ENCODE peak calls at places on chromosomes 12 and 14, in four cellular contexts. H is astrocyte of the spinal cord, C is fibroblast of mammary gland, I is kidney epithelial cell. Y is an unnamed sample.
A peak's percentile ranks its signal among the peaks of the same experiment; 100 is the strongest.

GRCh38 chr12:41486718-41487117 is 298.6 kb downstream of the PDZRN4 start:
- DNase-seq in H (peak; percentile 18), I (peak; percentile 5), C (peak; percentile 1), Y (peak; percentile 15)

GRCh38 chr12:57628280-57629191 is 4.5 kb downstream of the B4GALNT1 start:
- DNase-seq in H (no peak), I (no peak), C (no peak), Y (no peak)

GRCh38 chr14:80134321-80134720 is 77.0 kb downstream of the DIO2 start:
- DNase-seq in C (no peak), I (no peak), H (no peak), Y (no peak)

GRCh38 chr12:101925352-101925751 is 48.0 kb downstream of the DRAM1 start:
- DNase-seq in I (peak; percentile 67), H (peak; percentile 86), C (peak; percentile 99), Y (peak; percentile 72)

GRCh38 chr12:19573866-19574265 is 134.6 kb downstream of the AEBP2 start:
- DNase-seq in H (no peak), I (no peak), C (no peak), Y (no peak)

GRCh38 chr12:48001426-48002178 is 2.7 kb downstream of the COL2A1 start:
- DNase-seq in H (peak; percentile 29), C (peak; percentile 26), I (no peak), Y (no peak)

GRCh38 chr14:61514927-61515326 is 180.4 kb upstream of the HIF1A start:
- DNase-seq in C (no peak), I (no peak), H (no peak), Y (no peak)

GRCh38 chr12:22569253-22569652 is 24.9 kb upstream of the C2CD5 start:
- DNase-seq in H (no peak), C (no peak), I (no peak), Y (no peak)

GRCh38 chr12:122395319-122395718 is 27.1 kb downstream of the CLIP1 start:
- DNase-seq in C (peak; percentile 94), H (peak; percentile 85), I (peak; percentile 38), Y (peak; percentile 41)

GRCh38 chr12:18546399-18546798 is 191.4 kb downstream of the PLCZ1 start:
- DNase-seq in C (peak; percentile 85), I (peak; percentile 21), H (peak; percentile 10), Y (no peak)

GRCh38 chr12:56119361-56119796 is 1.3 kb downstream of the ZC3H10 start:
- DNase-seq in H (peak; percentile 87), I (peak; percentile 79), C (peak; percentile 94), Y (peak; percentile 87)

GRCh38 chr14:76810953-76811400 is 1.7 kb downstream of the ANGEL1 start:
- DNase-seq in I (no peak), C (peak; percentile 52), H (peak; percentile 35), Y (no peak)

GRCh38 chr14:72643317-72643801 is 250.5 kb downstream of the DPF3 start:
- DNase-seq in C (peak; percentile 98), I (peak; percentile 96), H (peak; percentile 98), Y (peak; percentile 95)

GRCh38 chr12:66848967-66849366 is 170.1 kb upstream of the GRIP1 start:
- DNase-seq in I (no peak), C (peak; percentile 1), H (no peak), Y (peak; percentile 1)

GRCh38 chr12:109735825-109736551 is 22.4 kb downstream of the FAM222A start:
- DNase-seq in H (no peak), C (no peak), I (no peak), Y (no peak)

GRCh38 chr12:126436041-126436440 is 1370.8 kb downstream of the AACS start:
- DNase-seq in C (no peak), I (no peak), H (no peak), Y (no peak)

GRCh38 chr14:59262717-59263469 is 74.4 kb downstream of the DAAM1 start:
- DNase-seq in C (no peak), I (no peak), H (no peak), Y (no peak)

GRCh38 chr14:63686926-63687325 is 40.9 kb downstream of the SGPP1 start:
- DNase-seq in I (no peak), C (no peak), H (no peak), Y (no peak)

GRCh38 chr14:100994082-100994481 is 90.6 kb upstream of the RTL1 start:
- DNase-seq in H (no peak), I (no peak), C (peak; percentile 71), Y (no peak)

GRCh38 chr12:13581031-13581430 is 384.5 kb downstream of the EMP1 start:
- DNase-seq in H (no peak), C (no peak), I (no peak), Y (no peak)

GRCh38 chr14:93994919-93995682 is 2.0 kb upstream of the CCDC197 start:
- DNase-seq in C (peak; percentile 86), I (peak; percentile 70), H (peak; percentile 72), Y (peak; percentile 34)

GRCh38 chr14:35883677-35884293 is 57.6 kb downstream of the BRMS1L start:
- DNase-seq in I (no peak), H (peak; percentile 37), C (peak; percentile 35), Y (no peak)

GRCh38 chr12:70646850-70647249 is 9.6 kb upstream of the PTPRB start:
- DNase-seq in C (peak; percentile 62), H (peak; percentile 61), I (no peak), Y (no peak)

GRCh38 chr14:39581474-39581873 is 149.2 kb upstream of the FBXO33 start:
- DNase-seq in I (no peak), C (peak; percentile 19), H (peak; percentile 6), Y (no peak)

GRCh38 chr12:6552140-6552551 is 3.7 kb downstream of the IFFO1 start:
- DNase-seq in C (no peak), I (no peak), H (no peak), Y (no peak)

GRCh38 chr12:89448951-89449371 is 75.6 kb downstream of the GALNT4 start:
- DNase-seq in I (no peak), C (no peak), H (peak; percentile 54), Y (no peak)

GRCh38 chr12:85872497-85873091 is 1.5 kb upstream of the NTS start:
- DNase-seq in C (peak; percentile 72), H (peak; percentile 71), I (peak; percentile 10), Y (peak; percentile 49)

GRCh38 chr14:57293851-57294837 is 25.4 kb downstream of the AP5M1 start:
- DNase-seq in I (no peak), C (peak; percentile 27), H (peak; percentile 43), Y (peak; percentile 8)

GRCh38 chr14:93065272-93065730 is 50.4 kb downstream of the ITPK1 start:
- DNase-seq in C (no peak), H (no peak), I (no peak), Y (no peak)

GRCh38 chr12:28127455-28127854 is 62.8 kb upstream of the CCDC91 start:
- DNase-seq in I (peak; percentile 39), C (no peak), H (no peak), Y (no peak)

GRCh38 chr12:851913-852312 is 97.6 kb downstream of the RAD52 start:
- DNase-seq in C (peak; percentile 87), I (no peak), H (peak; percentile 85), Y (peak; percentile 55)

GRCh38 chr12:119693006-119693405 is 25.1 kb downstream of the PRKAB1 start:
- DNase-seq in H (peak; percentile 88), C (peak; percentile 97), I (peak; percentile 52), Y (peak; percentile 86)

GRCh38 chr12:87661770-87662402 is 367.3 kb downstream of the C12orf50 start:
- DNase-seq in H (no peak), C (no peak), I (no peak), Y (no peak)

GRCh38 chr12:18898469-18898868 is 160.6 kb downstream of the CAPZA3 start:
- DNase-seq in I (no peak), H (peak; percentile 29), C (peak; percentile 66), Y (peak; percentile 15)

GRCh38 chr12:11500222-11500860 is 105.0 kb upstream of the PRB2 start:
- DNase-seq in I (peak; percentile 28), H (peak; percentile 74), C (peak; percentile 54), Y (peak; percentile 40)
- TF ChIP-seq CTCF in I (no peak), H (no peak), C (no peak), Y (no peak)

GRCh38 chr12:123532021-123532420 is 1.5 kb downstream of the RILPL1 start:
- DNase-seq in H (peak; percentile 43), C (peak; percentile 36), I (no peak), Y (peak; percentile 55)
- H3K4me3 ChIP-seq in H (peak overlapping the region; percentile 71), C (peak overlapping the region; percentile 73), I (no peak overlapping the region), Y (peak overlapping the region; percentile 60)

GRCh38 chr14:73785336-73785833 is 66.2 kb upstream of the PTGR2 start:
- DNase-seq in H (peak; percentile 86), I (peak; percentile 78), C (peak; percentile 92), Y (peak; percentile 75)

GRCh38 chr14:73786942-73787759 is 64.5 kb upstream of the PTGR2 start:
- DNase-seq in H (peak; percentile 37), C (peak; percentile 28), I (no peak), Y (no peak)

GRCh38 chr14:73786632-73786941 is 65.0 kb upstream of the PTGR2 start:
- DNase-seq in C (no peak), H (peak; percentile 32), I (no peak), Y (no peak)

GRCh38 chr14:73784988-73785313 is 66.7 kb upstream of the PTGR2 start:
- DNase-seq in H (no peak), I (no peak), C (no peak), Y (no peak)

GRCh38 chr14:73785834-73786631 is 65.6 kb upstream of the PTGR2 start:
- DNase-seq in I (peak; percentile 67), C (peak; percentile 96), H (peak; percentile 84), Y (peak; percentile 71)
- TF ChIP-seq CTCF in I (no peak), C (peak; percentile 19), H (peak; percentile 18), Y (peak; percentile 27)

GRCh38 chr12:120760349-120761245 is 35.0 kb downstream of the ACADS start:
- DNase-seq in C (no peak), I (no peak), H (no peak), Y (no peak)

GRCh38 chr12:120763250-120763649 is 37.6 kb downstream of the ACADS start:
- DNase-seq in I (no peak), C (no peak), H (no peak), Y (no peak)

GRCh38 chr12:120759591-120760348 is 34.1 kb downstream of the ACADS start:
- DNase-seq in C (no peak), H (no peak), I (no peak), Y (no peak)

GRCh38 chr12:120761581-120761980 is 36.0 kb downstream of the ACADS start:
- DNase-seq in H (peak; percentile 83), I (peak; percentile 60), C (peak; percentile 86), Y (peak; percentile 15)

GRCh38 chr12:120762093-120762492 is 36.5 kb downstream of the ACADS start:
- DNase-seq in H (peak; percentile 5), C (peak; percentile 27), I (no peak), Y (no peak)
- H3K4me3 ChIP-seq in H (no peak overlapping the region), C (no peak overlapping the region), I (no peak overlapping the region), Y (no peak overlapping the region)

DNA sequence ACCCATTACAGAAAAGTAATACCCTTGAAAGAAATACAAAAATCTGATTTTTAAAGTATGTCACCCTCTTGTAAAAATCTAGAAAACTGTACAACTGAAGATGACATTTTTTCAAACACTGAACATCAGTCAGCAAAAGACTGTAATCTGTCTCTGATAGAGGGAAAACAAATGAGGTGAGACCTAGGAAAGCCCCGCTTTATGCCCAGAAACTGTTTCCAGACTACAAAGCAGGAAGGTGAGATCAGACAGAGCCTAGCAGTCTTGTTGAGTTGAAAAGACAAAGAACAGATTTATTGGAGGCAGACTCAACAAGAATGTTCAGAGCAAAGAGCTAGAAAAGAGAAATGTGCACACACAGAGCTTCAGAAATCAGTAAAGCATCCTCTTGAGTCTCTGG is 873.6 kb downstream of the LRFN5 start:
- DNase-seq in H (no peak), C (no peak), I (no peak), Y (no peak)
- TF ChIP-seq CTCF in H (no peak), C (no peak), I (no peak), Y (no peak)

GRCh38 chr12:31362115-31362758 is 36.3 kb upstream of the SINHCAF start:
- DNase-seq in I (no peak), C (no peak), H (no peak), Y (peak; percentile 32)
- H3K4me3 ChIP-seq in I (no peak overlapping the region), C (no peak overlapping the region), H (no peak overlapping the region), Y (no peak overlapping the region)

GRCh38 chr12:97134495-97134894 is 227.4 kb downstream of the NEDD1 start:
- DNase-seq in C (no peak), I (no peak), H (no peak), Y (no peak)
- TF ChIP-seq CTCF in C (no peak), I (peak; percentile 22), H (no peak), Y (peak; percentile 12)

Y was measured in astrocyte of the cerebellum.